ENCODE peak calls at places on chromosomes 3 and 15, in seven cellular contexts. One of them, this sample, is unnamed.

GRCh38 chr15:56286213-56286612 is 42.5 kb upstream of the RFX7 start:
- DNase-seq in AG04450: no peak
- DNase-seq in psoas muscle: no peak
- DNase-seq in Karpas-422: peak; percentile 66
- DNase-seq in neuronal stem cell: no peak
- DNase-seq in uterus: no peak
- DNase-seq in thyroid gland: no peak
- DNase-seq in this sample: no peak

GRCh38 chr15:92861742-92862141 is 38.4 kb upstream of the CHD2 start:
- DNase-seq in AG04450: no peak
- DNase-seq in psoas muscle: no peak
- DNase-seq in Karpas-422: no peak
- DNase-seq in neuronal stem cell: no peak
- DNase-seq in uterus: no peak
- DNase-seq in thyroid gland: no peak
- DNase-seq in this sample: no peak

GRCh38 chr3:183698318-183698731 is 728 bp downstream of the YEATS2 start:
- DNase-seq in AG04450: no peak
- DNase-seq in psoas muscle: peak; percentile 22
- DNase-seq in Karpas-422: peak; percentile 80
- DNase-seq in neuronal stem cell: peak; percentile 46
- DNase-seq in uterus: peak; percentile 38
- DNase-seq in thyroid gland: peak; percentile 26
- DNase-seq in this sample: peak; percentile 62

GRCh38 chr3:194688946-194689345 is 3.3 kb downstream of the FAM43A start:
- DNase-seq in AG04450: no peak
- DNase-seq in psoas muscle: no peak
- DNase-seq in Karpas-422: no peak
- DNase-seq in neuronal stem cell: no peak
- DNase-seq in uterus: no peak
- DNase-seq in thyroid gland: no peak
- DNase-seq in this sample: peak; percentile 32

GRCh38 chr3:27666708-27667107 is 55.4 kb downstream of the EOMES start:
- DNase-seq in AG04450: peak; percentile 59
- DNase-seq in psoas muscle: peak; percentile 65
- DNase-seq in Karpas-422: peak; percentile 43
- DNase-seq in neuronal stem cell: peak; percentile 71
- DNase-seq in uterus: peak; percentile 19
- DNase-seq in thyroid gland: peak; percentile 27
- DNase-seq in this sample: peak; percentile 84

GRCh38 chr15:86115138-86115801 is 35.6 kb downstream of the AGBL1 start:
- DNase-seq in AG04450: no peak
- DNase-seq in psoas muscle: no peak
- DNase-seq in Karpas-422: peak; percentile 42
- DNase-seq in neuronal stem cell: no peak
- DNase-seq in uterus: no peak
- DNase-seq in thyroid gland: no peak
- DNase-seq in this sample: no peak

GRCh38 chr3:71441925-71442620 is 141.5 kb downstream of the FOXP1 start:
- DNase-seq in AG04450: no peak
- DNase-seq in psoas muscle: no peak
- DNase-seq in Karpas-422: peak; percentile 91
- DNase-seq in neuronal stem cell: no peak
- DNase-seq in uterus: no peak
- DNase-seq in thyroid gland: peak; percentile 43
- DNase-seq in this sample: no peak

GRCh38 chr3:145817870-145818483 is 343.0 kb downstream of the PLOD2 start:
- DNase-seq in AG04450: no peak
- DNase-seq in psoas muscle: no peak
- DNase-seq in Karpas-422: no peak
- DNase-seq in neuronal stem cell: no peak
- DNase-seq in uterus: no peak
- DNase-seq in thyroid gland: no peak
- DNase-seq in this sample: peak; percentile 22

GRCh38 chr3:16906679-16907078 is 21.9 kb downstream of the PLCL2 start:
- DNase-seq in AG04450: no peak
- DNase-seq in psoas muscle: no peak
- DNase-seq in Karpas-422: no peak
- DNase-seq in neuronal stem cell: no peak
- DNase-seq in uterus: no peak
- DNase-seq in thyroid gland: peak; percentile 16
- DNase-seq in this sample: peak; percentile 80

GRCh38 chr3:126129408-126129891 is 45.5 kb upstream of the SLC41A3 start:
- DNase-seq in AG04450: no peak
- DNase-seq in psoas muscle: peak; percentile 52
- DNase-seq in Karpas-422: no peak
- DNase-seq in neuronal stem cell: no peak
- DNase-seq in uterus: peak; percentile 21
- DNase-seq in thyroid gland: peak; percentile 11
- DNase-seq in this sample: no peak

GRCh38 chr3:177810162-177810623 is 612.9 kb upstream of the TBL1XR1 start:
- DNase-seq in AG04450: peak; percentile 85
- DNase-seq in psoas muscle: no peak
- DNase-seq in Karpas-422: no peak
- DNase-seq in neuronal stem cell: no peak
- DNase-seq in uterus: no peak
- DNase-seq in thyroid gland: no peak
- DNase-seq in this sample: peak; percentile 96

GRCh38 chr15:58840048-58840447 is 68.9 kb downstream of the MINDY2 start:
- DNase-seq in AG04450: no peak
- DNase-seq in psoas muscle: no peak
- DNase-seq in Karpas-422: no peak
- DNase-seq in neuronal stem cell: no peak
- DNase-seq in uterus: no peak
- DNase-seq in thyroid gland: no peak
- DNase-seq in this sample: no peak

GRCh38 chr3:21390856-21391255 is 360.2 kb downstream of the ZNF385D start:
- DNase-seq in AG04450: no peak
- DNase-seq in psoas muscle: no peak
- DNase-seq in Karpas-422: no peak
- DNase-seq in neuronal stem cell: no peak
- DNase-seq in uterus: no peak
- DNase-seq in thyroid gland: no peak
- DNase-seq in this sample: peak; percentile 10
- H3K9me3 ChIP-seq in AG04450: peaks cover 7% of the 10 kb centered on the region
- H3K9me3 ChIP-seq in psoas muscle: peaks cover under 1% of the 10 kb centered on the region
- H3K9me3 ChIP-seq in Karpas-422: peaks cover 7% of the 10 kb centered on the region
- H3K9me3 ChIP-seq in neuronal stem cell: no peaks in the 10 kb centered on the region
- H3K9me3 ChIP-seq in uterus: no peaks in the 10 kb centered on the region
- H3K9me3 ChIP-seq in thyroid gland: no peaks in the 10 kb centered on the region
- H3K9me3 ChIP-seq in this sample: no peaks in the 10 kb centered on the region

GRCh38 chr3:48962939-48963338 is 27.1 kb upstream of the P4HTM start:
- DNase-seq in AG04450: no peak
- DNase-seq in psoas muscle: no peak
- DNase-seq in Karpas-422: no peak
- DNase-seq in neuronal stem cell: no peak
- DNase-seq in uterus: no peak
- DNase-seq in thyroid gland: no peak
- DNase-seq in this sample: no peak
- H3K9me3 ChIP-seq in AG04450: no peaks in the 10 kb centered on the region
- H3K9me3 ChIP-seq in psoas muscle: no peaks in the 10 kb centered on the region
- H3K9me3 ChIP-seq in Karpas-422: no peaks in the 10 kb centered on the region
- H3K9me3 ChIP-seq in neuronal stem cell: no peaks in the 10 kb centered on the region
- H3K9me3 ChIP-seq in uterus: no peaks in the 10 kb centered on the region
- H3K9me3 ChIP-seq in thyroid gland: no peaks in the 10 kb centered on the region
- H3K9me3 ChIP-seq in this sample: no peaks in the 10 kb centered on the region

GRCh38 chr3:175989161-175989560 is 1130.0 kb downstream of the NAALADL2 start:
- DNase-seq in AG04450: no peak
- DNase-seq in psoas muscle: no peak
- DNase-seq in Karpas-422: no peak
- DNase-seq in neuronal stem cell: no peak
- DNase-seq in uterus: no peak
- DNase-seq in thyroid gland: no peak
- DNase-seq in this sample: no peak
- H3K9me3 ChIP-seq in AG04450: no peaks in the 10 kb centered on the region
- H3K9me3 ChIP-seq in psoas muscle: no peaks in the 10 kb centered on the region
- H3K9me3 ChIP-seq in Karpas-422: peaks cover 13% of the 10 kb centered on the region
- H3K9me3 ChIP-seq in neuronal stem cell: peaks cover 12% of the 10 kb centered on the region
- H3K9me3 ChIP-seq in uterus: peaks cover 11% of the 10 kb centered on the region
- H3K9me3 ChIP-seq in thyroid gland: no peaks in the 10 kb centered on the region
- H3K9me3 ChIP-seq in this sample: peaks cover 4% of the 10 kb centered on the region

GRCh38 chr15:25056484-25057429 is 102.0 kb downstream of the SNRPN start:
- DNase-seq in AG04450: no peak
- DNase-seq in psoas muscle: no peak
- DNase-seq in Karpas-422: no peak
- DNase-seq in neuronal stem cell: no peak
- DNase-seq in uterus: peak; percentile 11
- DNase-seq in thyroid gland: peak; percentile 2
- DNase-seq in this sample: no peak

GRCh38 chr15:25059698-25060471 is 105.1 kb downstream of the SNRPN start:
- DNase-seq in AG04450: no peak
- DNase-seq in psoas muscle: no peak
- DNase-seq in Karpas-422: no peak
- DNase-seq in neuronal stem cell: no peak
- DNase-seq in uterus: peak; percentile 2
- DNase-seq in thyroid gland: peak; percentile 1
- DNase-seq in this sample: no peak

GRCh38 chr15:25055356-25056068 is 100.7 kb downstream of the SNRPN start:
- DNase-seq in AG04450: no peak
- DNase-seq in psoas muscle: no peak
- DNase-seq in Karpas-422: no peak
- DNase-seq in neuronal stem cell: no peak
- DNase-seq in uterus: peak; percentile 8
- DNase-seq in thyroid gland: peak; percentile 1
- DNase-seq in this sample: no peak

GRCh38 chr15:25058080-25058785 is 103.4 kb downstream of the SNRPN start:
- DNase-seq in AG04450: no peak
- DNase-seq in psoas muscle: no peak
- DNase-seq in Karpas-422: no peak
- DNase-seq in neuronal stem cell: no peak
- DNase-seq in uterus: peak; percentile 3
- DNase-seq in thyroid gland: peak; percentile 1
- DNase-seq in this sample: no peak

DNA sequence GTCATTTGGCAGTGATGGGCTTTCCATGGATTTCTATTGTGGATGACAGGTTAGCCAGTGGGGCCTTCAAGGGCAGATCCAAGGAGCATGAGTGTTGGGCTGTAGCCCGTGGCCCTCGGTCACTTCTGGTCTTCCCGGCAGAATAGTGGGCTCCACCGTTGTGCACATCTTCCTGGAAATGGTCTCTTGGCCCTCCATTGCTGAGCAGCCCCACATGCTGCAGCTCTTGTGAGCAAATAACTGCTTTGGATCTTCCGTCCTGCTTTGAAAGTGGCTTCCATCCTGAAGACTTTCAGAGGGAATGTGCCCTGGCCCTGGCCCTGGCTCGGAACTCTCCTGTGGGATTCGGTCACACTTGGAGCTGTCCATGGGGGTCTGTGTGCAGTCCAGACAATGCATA is 102.8 kb downstream of the SNRPN start:
- DNase-seq in AG04450: no peak
- DNase-seq in psoas muscle: no peak
- DNase-seq in Karpas-422: no peak
- DNase-seq in neuronal stem cell: no peak
- DNase-seq in uterus: peak; percentile 4
- DNase-seq in thyroid gland: peak; percentile 0
- DNase-seq in this sample: no peak
- H3K9me3 ChIP-seq in AG04450: peaks cover 100% of the 10 kb centered on the region
- H3K9me3 ChIP-seq in psoas muscle: peaks cover 92% of the 10 kb centered on the region
- H3K9me3 ChIP-seq in Karpas-422: peaks cover 85% of the 10 kb centered on the region
- H3K9me3 ChIP-seq in neuronal stem cell: peaks cover 100% of the 10 kb centered on the region
- H3K9me3 ChIP-seq in uterus: peaks cover 97% of the 10 kb centered on the region
- H3K9me3 ChIP-seq in thyroid gland: peaks cover 5% of the 10 kb centered on the region
- H3K9me3 ChIP-seq in this sample: peaks cover 100% of the 10 kb centered on the region

DNA sequence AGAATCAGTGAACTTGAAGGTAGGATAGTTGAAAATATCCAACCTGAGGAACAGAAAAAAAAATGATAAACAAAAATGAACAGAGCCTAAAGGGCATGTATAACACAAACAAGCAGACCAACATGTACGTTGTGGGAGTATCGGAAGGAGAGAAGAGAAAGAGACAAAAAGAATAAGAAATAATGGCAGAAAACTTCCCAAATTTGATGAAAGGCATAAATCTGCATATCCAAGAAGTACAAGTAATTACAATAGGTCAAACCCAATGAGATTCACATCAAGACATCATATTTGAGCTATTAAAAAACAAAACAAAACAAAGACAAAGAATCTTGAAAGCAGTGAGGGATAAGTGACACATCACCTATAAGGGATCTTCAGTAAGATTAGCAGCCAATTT is 38.1 kb upstream of the ATP13A5 start:
- DNase-seq in AG04450: no peak
- DNase-seq in psoas muscle: no peak
- DNase-seq in Karpas-422: no peak
- DNase-seq in neuronal stem cell: no peak
- DNase-seq in uterus: no peak
- DNase-seq in thyroid gland: no peak
- DNase-seq in this sample: no peak
- H3K9me3 ChIP-seq in AG04450: peaks cover 14% of the 10 kb centered on the region
- H3K9me3 ChIP-seq in psoas muscle: peaks cover 8% of the 10 kb centered on the region
- H3K9me3 ChIP-seq in Karpas-422: peaks cover 2% of the 10 kb centered on the region
- H3K9me3 ChIP-seq in neuronal stem cell: no peaks in the 10 kb centered on the region
- H3K9me3 ChIP-seq in uterus: no peaks in the 10 kb centered on the region
- H3K9me3 ChIP-seq in thyroid gland: no peaks in the 10 kb centered on the region
- H3K9me3 ChIP-seq in this sample: peaks cover 37% of the 10 kb centered on the region

GRCh38 chr3:52724511-52724910 is 18.6 kb downstream of the SPCS1 start:
- DNase-seq in AG04450: no peak
- DNase-seq in psoas muscle: no peak
- DNase-seq in Karpas-422: no peak
- DNase-seq in neuronal stem cell: no peak
- DNase-seq in uterus: no peak
- DNase-seq in thyroid gland: no peak
- DNase-seq in this sample: no peak

GRCh38 chr3:52722491-52722890 is 16.6 kb downstream of the SPCS1 start:
- DNase-seq in AG04450: no peak
- DNase-seq in psoas muscle: no peak
- DNase-seq in Karpas-422: no peak
- DNase-seq in neuronal stem cell: no peak
- DNase-seq in uterus: no peak
- DNase-seq in thyroid gland: no peak
- DNase-seq in this sample: no peak

GRCh38 chr3:52721742-52722033 is 15.8 kb downstream of the SPCS1 start:
- DNase-seq in AG04450: no peak
- DNase-seq in psoas muscle: no peak
- DNase-seq in Karpas-422: no peak
- DNase-seq in neuronal stem cell: no peak
- DNase-seq in uterus: no peak
- DNase-seq in thyroid gland: no peak
- DNase-seq in this sample: no peak

GRCh38 chr3:52721002-52721741 is 15.3 kb downstream of the SPCS1 start:
- DNase-seq in AG04450: no peak
- DNase-seq in psoas muscle: no peak
- DNase-seq in Karpas-422: no peak
- DNase-seq in neuronal stem cell: no peak
- DNase-seq in uterus: no peak
- DNase-seq in thyroid gland: no peak
- DNase-seq in this sample: no peak

GRCh38 chr3:52723935-52724334 is 18.0 kb downstream of the SPCS1 start:
- DNase-seq in AG04450: no peak
- DNase-seq in psoas muscle: no peak
- DNase-seq in Karpas-422: no peak
- DNase-seq in neuronal stem cell: no peak
- DNase-seq in uterus: no peak
- DNase-seq in thyroid gland: no peak
- DNase-seq in this sample: no peak
- H3K9me3 ChIP-seq in AG04450: peaks cover 3% of the 10 kb centered on the region
- H3K9me3 ChIP-seq in psoas muscle: no peaks in the 10 kb centered on the region
- H3K9me3 ChIP-seq in Karpas-422: peaks cover 6% of the 10 kb centered on the region
- H3K9me3 ChIP-seq in neuronal stem cell: peaks cover 23% of the 10 kb centered on the region
- H3K9me3 ChIP-seq in uterus: no peaks in the 10 kb centered on the region
- H3K9me3 ChIP-seq in thyroid gland: no peaks in the 10 kb centered on the region
- H3K9me3 ChIP-seq in this sample: peaks cover 3% of the 10 kb centered on the region

This sample was measured in adipocyte.